ENCODE peak calls at places on chromosome 18, in ten cellular contexts. A is OCI-LY7; P is brain microvascular endothelial cell; H is fibroblast of lung; Y is right cardiac atrium; W is CD4-positive, alpha-beta T cell; J is ovary; F is RWPE1; I is adrenal gland; T is hepatocyte. V is an unnamed sample.

GRCh38 chr18:31396796-31397195 is 20.2 kb downstream of the DSG4 start:
- DNase-seq in H (no peak), Y (no peak), F (no peak), T (peak; percentile 17), J (no peak), A (no peak), W (no peak), P (no peak), I (no peak), V (no peak)

GRCh38 chr18:32049393-32050161 is 31.0 kb downstream of the RNF125 start:
- DNase-seq in H (no peak), T (no peak), Y (peak; percentile 23), I (peak; percentile 62), J (no peak), P (no peak), F (no peak), W (peak; percentile 9), A (peak; percentile 22), V (no peak)

GRCh38 chr18:27735117-27735516 is 441.8 kb downstream of the CDH2 start:
- DNase-seq in H (no peak), J (no peak), T (no peak), W (no peak), P (no peak), I (no peak), A (no peak), Y (no peak), F (no peak), V (no peak)

GRCh38 chr18:286515-287310 is 18.9 kb upstream of the THOC1 start:
- DNase-seq in W (no peak), Y (no peak), A (no peak), F (peak; percentile 6), P (peak; percentile 6), I (no peak), J (no peak), T (peak; percentile 50), H (peak; percentile 58), V (no peak)

GRCh38 chr18:49041677-49042570 is 91.2 kb upstream of the SMAD7 start:
- DNase-seq in T (peak; percentile 57), P (peak; percentile 50), F (peak; percentile 11), J (peak; percentile 56), A (peak; percentile 68), W (peak; percentile 51), H (peak; percentile 67), Y (peak; percentile 56), I (peak; percentile 84), V (no peak)

GRCh38 chr18:38353149-38353548 is 787.6 kb upstream of the CELF4 start:
- DNase-seq in H (no peak), P (no peak), F (no peak), I (no peak), W (no peak), T (no peak), J (no peak), Y (no peak), A (no peak), V (no peak)

GRCh38 chr18:50091495-50092249 is 103.3 kb downstream of the MYO5B start:
- DNase-seq in Y (no peak), W (no peak), T (no peak), J (no peak), H (no peak), I (no peak), F (no peak), A (no peak), P (no peak), V (no peak)

GRCh38 chr18:250685-251084 is 17.2 kb downstream of the THOC1 start:
- DNase-seq in J (no peak), H (peak; percentile 32), A (no peak), W (no peak), I (no peak), F (no peak), Y (no peak), T (no peak), P (no peak), V (no peak)

GRCh38 chr18:23652232-23652631 is 10.5 kb downstream of the ANKRD29 start:
- DNase-seq in H (no peak), P (no peak), Y (no peak), F (no peak), A (no peak), T (no peak), I (no peak), J (no peak), W (no peak), V (no peak)

GRCh38 chr18:61570070-61570469 is 236.8 kb downstream of the CDH20 start:
- DNase-seq in W (no peak), J (no peak), T (no peak), F (no peak), I (no peak), P (no peak), Y (no peak), A (no peak), H (no peak), V (no peak)

GRCh38 chr18:62450546-62451395 is 72.1 kb upstream of the ZCCHC2 start:
- DNase-seq in W (no peak), F (peak; percentile 70), T (peak; percentile 50), H (peak; percentile 78), J (peak; percentile 28), A (no peak), Y (peak; percentile 82), I (peak; percentile 97), P (peak; percentile 80), V (no peak)

GRCh38 chr18:75207298-75208054 is 1.5 kb downstream of the PTGR3 start:
- DNase-seq in T (no peak), J (no peak), F (no peak), Y (no peak), A (no peak), H (peak; percentile 72), P (no peak), W (no peak), I (no peak), V (no peak)

GRCh38 chr18:36850527-36851201 is 21.7 kb downstream of the KIAA1328 start:
- DNase-seq in H (peak; percentile 81), P (peak; percentile 94), J (no peak), F (peak; percentile 25), T (peak; percentile 8), A (no peak), I (peak; percentile 53), W (no peak), Y (no peak), V (no peak)

GRCh38 chr18:26185267-26185666 is 41.0 kb upstream of the TAF4B start:
- DNase-seq in J (no peak), T (no peak), Y (no peak), P (no peak), F (peak; percentile 19), I (no peak), W (no peak), A (no peak), H (no peak), V (no peak)

DNA sequence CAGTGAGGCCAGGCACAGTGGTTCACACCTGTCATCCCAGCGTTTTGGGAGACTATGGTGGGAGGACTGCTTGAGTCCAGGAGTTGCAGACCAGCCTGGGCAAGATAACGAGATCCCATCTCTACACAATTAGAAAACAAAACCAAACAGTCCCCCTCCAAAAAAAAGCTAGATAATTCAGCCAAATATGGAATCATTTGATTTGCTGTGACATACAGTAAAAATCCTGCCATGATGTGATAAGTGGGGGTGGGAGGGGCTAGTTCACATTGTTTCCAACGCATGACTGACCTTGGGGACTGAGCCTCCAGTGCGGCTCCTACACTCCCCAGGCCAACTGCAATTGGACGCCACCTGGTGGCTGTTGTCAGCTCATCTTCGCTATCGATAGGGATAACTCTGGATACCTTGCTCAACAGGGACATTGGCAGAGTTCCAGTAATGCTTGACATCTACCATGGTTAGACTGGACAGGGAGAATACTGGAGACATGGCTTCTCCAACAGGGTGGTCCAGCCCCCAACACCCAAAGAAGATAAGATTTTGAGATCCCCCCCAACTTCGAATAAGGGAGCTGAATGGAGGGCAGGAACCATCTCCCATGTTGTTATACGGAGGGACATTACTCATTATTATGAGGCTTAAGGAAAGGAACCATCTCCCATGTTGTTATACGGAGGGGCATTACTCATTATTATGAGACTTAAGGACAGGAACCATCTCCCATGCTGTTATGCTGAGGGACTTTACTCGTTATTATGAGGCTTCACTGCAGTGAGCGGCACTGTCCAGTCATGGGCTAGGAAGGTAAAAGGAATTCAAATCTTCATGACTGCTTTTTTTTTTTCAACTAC is 135.9 kb downstream of the TGIF1 start:
- DNase-seq in H (peak; percentile 82), F (peak; percentile 79), Y (peak; percentile 79), T (peak; percentile 92), W (peak; percentile 49), A (peak; percentile 93), I (peak; percentile 96), J (peak; percentile 71), P (peak; percentile 77), V (peak; percentile 39)
- H3K27ac ChIP-seq in H (no peak overlapping the region), F (no peak overlapping the region), Y (no peak overlapping the region), T (no peak overlapping the region), W (no peak overlapping the region), A (peak overlapping the region; percentile 99), I (no peak overlapping the region), J (no peak overlapping the region), P (no peak overlapping the region), V (no peak overlapping the region)

GRCh38 chr18:59916746-59917145 is 16.9 kb downstream of the PMAIP1 start:
- DNase-seq in A (no peak), T (no peak), P (no peak), I (no peak), J (no peak), W (no peak), Y (no peak), H (no peak), F (no peak), V (no peak)
- H3K27ac ChIP-seq in A (no peak overlapping the region), T (no peak overlapping the region), P (no peak overlapping the region), I (no peak overlapping the region), J (no peak overlapping the region), W (no peak overlapping the region), Y (no peak overlapping the region), H (no peak overlapping the region), F (no peak overlapping the region), V (no peak overlapping the region)

GRCh38 chr18:3455090-3455640 is 5.2 kb downstream of the TGIF1 start:
- DNase-seq in A (no peak), H (no peak), J (no peak), Y (no peak), W (no peak), F (no peak), I (no peak), P (no peak), T (no peak), V (no peak)

GRCh38 chr18:3458378-3458777 is 8.4 kb downstream of the TGIF1 start:
- DNase-seq in W (no peak), T (no peak), H (no peak), I (no peak), P (no peak), Y (no peak), J (no peak), F (no peak), A (no peak), V (no peak)

GRCh38 chr18:3457261-3457724 is 7.3 kb downstream of the TGIF1 start:
- DNase-seq in I (no peak), P (no peak), F (no peak), J (no peak), H (no peak), A (no peak), Y (no peak), T (no peak), W (no peak), V (no peak)

GRCh38 chr18:3455938-3456685 is 6.1 kb downstream of the TGIF1 start:
- DNase-seq in J (no peak), Y (no peak), W (no peak), P (no peak), F (no peak), T (peak; percentile 37), I (no peak), A (no peak), H (peak; percentile 52), V (no peak)

GRCh38 chr18:3456686-3457069 is 6.7 kb downstream of the TGIF1 start:
- DNase-seq in Y (no peak), I (no peak), F (no peak), T (peak; percentile 59), P (no peak), A (no peak), H (no peak), J (no peak), W (no peak), V (no peak)
- H3K27ac ChIP-seq in Y (no peak overlapping the region), I (no peak overlapping the region), F (no peak overlapping the region), T (peak overlapping the region; percentile 99), P (no peak overlapping the region), A (no peak overlapping the region), H (no peak overlapping the region), J (no peak overlapping the region), W (no peak overlapping the region), V (no peak overlapping the region)

GRCh38 chr18:44497294-44497693 is 183.4 kb upstream of the SETBP1 start:
- DNase-seq in T (no peak), H (no peak), I (no peak), P (no peak), F (no peak), W (no peak), A (no peak), Y (no peak), J (no peak), V (no peak)
- H3K27ac ChIP-seq in T (peak overlapping the region; percentile 38), H (no peak overlapping the region), I (no peak overlapping the region), P (no peak overlapping the region), F (no peak overlapping the region), W (no peak overlapping the region), A (no peak overlapping the region), Y (no peak overlapping the region), J (no peak overlapping the region), V (no peak overlapping the region)

V was measured in caudate nucleus.